ENCODE peak calls at places on chromosomes 2 and 18, in ten cellular contexts. One of them, this sample, is unnamed.

GRCh38 chr2:161681043-161681442 is 56.8 kb downstream of the SLC4A10 start:
- DNase-seq in bronchial epithelial cell: peak
- DNase-seq in fibroblast of villous mesenchyme: no peak
- DNase-seq in mammary epithelial cell: peak
- DNase-seq in AG04449: no peak
- DNase-seq in K562: no peak
- DNase-seq in MM.1S: no peak
- DNase-seq in astrocyte of the spinal cord: peak
- DNase-seq in HFFc6: no peak
- DNase-seq in NB4: no peak
- DNase-seq in this sample: no peak

GRCh38 chr2:136439277-136439676 is 321.3 kb upstream of the CXCR4 start:
- DNase-seq in bronchial epithelial cell: no peak
- DNase-seq in fibroblast of villous mesenchyme: no peak
- DNase-seq in mammary epithelial cell: no peak
- DNase-seq in AG04449: no peak
- DNase-seq in K562: no peak
- DNase-seq in MM.1S: no peak
- DNase-seq in astrocyte of the spinal cord: no peak
- DNase-seq in HFFc6: no peak
- DNase-seq in NB4: no peak
- DNase-seq in this sample: no peak

GRCh38 chr2:85852979-85853498 is 35.8 kb downstream of the ST3GAL5 start:
- DNase-seq in bronchial epithelial cell: no peak
- DNase-seq in fibroblast of villous mesenchyme: peak
- DNase-seq in mammary epithelial cell: no peak
- DNase-seq in AG04449: no peak
- DNase-seq in K562: no peak
- DNase-seq in MM.1S: no peak
- DNase-seq in astrocyte of the spinal cord: no peak
- DNase-seq in HFFc6: no peak
- DNase-seq in NB4: no peak
- DNase-seq in this sample: peak

GRCh38 chr2:13000644-13001375 is 284.1 kb downstream of the TRIB2 start:
- DNase-seq in bronchial epithelial cell: no peak
- DNase-seq in fibroblast of villous mesenchyme: no peak
- DNase-seq in mammary epithelial cell: no peak
- DNase-seq in AG04449: no peak
- DNase-seq in K562: no peak
- DNase-seq in MM.1S: no peak
- DNase-seq in astrocyte of the spinal cord: peak
- DNase-seq in HFFc6: no peak
- DNase-seq in NB4: no peak
- DNase-seq in this sample: no peak

GRCh38 chr2:58239243-58239642 is 1.9 kb downstream of the FANCL start:
- DNase-seq in bronchial epithelial cell: no peak
- DNase-seq in fibroblast of villous mesenchyme: no peak
- DNase-seq in mammary epithelial cell: no peak
- DNase-seq in AG04449: no peak
- DNase-seq in K562: no peak
- DNase-seq in MM.1S: no peak
- DNase-seq in astrocyte of the spinal cord: no peak
- DNase-seq in HFFc6: no peak
- DNase-seq in NB4: no peak
- DNase-seq in this sample: no peak

GRCh38 chr2:109507217-109507616 is 106.5 kb downstream of the SEPTIN10 start:
- DNase-seq in bronchial epithelial cell: no peak
- DNase-seq in fibroblast of villous mesenchyme: peak
- DNase-seq in mammary epithelial cell: no peak
- DNase-seq in AG04449: no peak
- DNase-seq in K562: no peak
- DNase-seq in MM.1S: peak
- DNase-seq in astrocyte of the spinal cord: no peak
- DNase-seq in HFFc6: no peak
- DNase-seq in NB4: peak
- DNase-seq in this sample: no peak

GRCh38 chr2:45919711-45920111 is 268.2 kb downstream of the PRKCE start:
- DNase-seq in bronchial epithelial cell: peak
- DNase-seq in fibroblast of villous mesenchyme: no peak
- DNase-seq in mammary epithelial cell: peak
- DNase-seq in AG04449: no peak
- DNase-seq in K562: no peak
- DNase-seq in MM.1S: no peak
- DNase-seq in astrocyte of the spinal cord: no peak
- DNase-seq in HFFc6: no peak
- DNase-seq in NB4: no peak
- DNase-seq in this sample: no peak

GRCh38 chr2:189581354-189582139 is 961 bp upstream of the SLC40A1 start:
- DNase-seq in bronchial epithelial cell: no peak
- DNase-seq in fibroblast of villous mesenchyme: no peak
- DNase-seq in mammary epithelial cell: no peak
- DNase-seq in AG04449: no peak
- DNase-seq in K562: peak
- DNase-seq in MM.1S: no peak
- DNase-seq in astrocyte of the spinal cord: no peak
- DNase-seq in HFFc6: no peak
- DNase-seq in NB4: peak
- DNase-seq in this sample: no peak

DNA sequence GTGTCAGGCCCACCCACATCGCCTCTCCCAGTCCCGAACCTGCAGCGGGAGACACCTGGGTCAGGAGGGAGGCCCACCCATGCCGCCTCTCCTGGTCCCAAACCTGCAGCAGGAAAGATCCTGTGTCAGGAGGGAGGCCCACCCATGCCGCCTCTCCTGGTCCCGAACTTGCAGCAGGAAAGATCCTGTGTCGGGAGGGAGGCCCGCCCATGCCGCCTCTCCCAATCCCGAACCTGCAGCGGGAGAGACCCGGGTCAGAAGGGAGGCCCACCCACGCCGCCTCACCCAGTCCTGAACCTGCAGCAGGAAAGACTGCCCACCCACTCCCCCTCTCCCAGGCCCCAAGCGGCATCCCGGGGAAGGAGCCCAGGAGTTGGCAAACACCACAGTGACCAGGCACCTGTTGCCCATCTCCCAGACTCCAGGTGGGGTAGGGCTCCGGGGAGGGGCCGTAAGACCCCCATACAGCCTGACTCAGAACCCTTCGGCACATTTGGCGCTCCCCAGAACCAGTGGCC is 7.8 kb downstream of the SLC66A2 start:
- DNase-seq in bronchial epithelial cell: no peak
- DNase-seq in fibroblast of villous mesenchyme: no peak
- DNase-seq in mammary epithelial cell: no peak
- DNase-seq in AG04449: no peak
- DNase-seq in K562: no peak
- DNase-seq in MM.1S: no peak
- DNase-seq in astrocyte of the spinal cord: no peak
- DNase-seq in HFFc6: no peak
- DNase-seq in NB4: no peak
- DNase-seq in this sample: no peak
- TF ChIP-seq CTCF in bronchial epithelial cell: no peak
- TF ChIP-seq CTCF in fibroblast of villous mesenchyme: no peak
- TF ChIP-seq CTCF in mammary epithelial cell: no peak
- TF ChIP-seq CTCF in AG04449: no peak
- TF ChIP-seq CTCF in K562: no peak
- TF ChIP-seq CTCF in MM.1S: no peak
- TF ChIP-seq CTCF in astrocyte of the spinal cord: no peak
- TF ChIP-seq CTCF in HFFc6: no peak
- TF ChIP-seq CTCF in NB4: no peak
- TF ChIP-seq CTCF in this sample: no peak

GRCh38 chr18:62939433-62939832 is 224.1 kb downstream of the PHLPP1 start:
- DNase-seq in bronchial epithelial cell: no peak
- DNase-seq in fibroblast of villous mesenchyme: no peak
- DNase-seq in mammary epithelial cell: no peak
- DNase-seq in AG04449: no peak
- DNase-seq in K562: no peak
- DNase-seq in MM.1S: no peak
- DNase-seq in astrocyte of the spinal cord: no peak
- DNase-seq in HFFc6: no peak
- DNase-seq in NB4: peak
- DNase-seq in this sample: no peak

GRCh38 chr18:62942578-62942977 is 227.2 kb downstream of the PHLPP1 start:
- DNase-seq in bronchial epithelial cell: peak
- DNase-seq in fibroblast of villous mesenchyme: no peak
- DNase-seq in mammary epithelial cell: peak
- DNase-seq in AG04449: no peak
- DNase-seq in K562: no peak
- DNase-seq in MM.1S: no peak
- DNase-seq in astrocyte of the spinal cord: no peak
- DNase-seq in HFFc6: no peak
- DNase-seq in NB4: no peak
- DNase-seq in this sample: no peak

GRCh38 chr18:62948788-62949187 is 233.4 kb downstream of the PHLPP1 start:
- DNase-seq in bronchial epithelial cell: no peak
- DNase-seq in fibroblast of villous mesenchyme: no peak
- DNase-seq in mammary epithelial cell: no peak
- DNase-seq in AG04449: no peak
- DNase-seq in K562: no peak
- DNase-seq in MM.1S: no peak
- DNase-seq in astrocyte of the spinal cord: no peak
- DNase-seq in HFFc6: no peak
- DNase-seq in NB4: no peak
- DNase-seq in this sample: no peak

GRCh38 chr18:62939925-62940324 is 224.6 kb downstream of the PHLPP1 start:
- DNase-seq in bronchial epithelial cell: no peak
- DNase-seq in fibroblast of villous mesenchyme: no peak
- DNase-seq in mammary epithelial cell: no peak
- DNase-seq in AG04449: no peak
- DNase-seq in K562: no peak
- DNase-seq in MM.1S: no peak
- DNase-seq in astrocyte of the spinal cord: no peak
- DNase-seq in HFFc6: no peak
- DNase-seq in NB4: peak
- DNase-seq in this sample: no peak

GRCh38 chr18:62944454-62944853 is 229.1 kb downstream of the PHLPP1 start:
- DNase-seq in bronchial epithelial cell: no peak
- DNase-seq in fibroblast of villous mesenchyme: no peak
- DNase-seq in mammary epithelial cell: no peak
- DNase-seq in AG04449: no peak
- DNase-seq in K562: peak
- DNase-seq in MM.1S: no peak
- DNase-seq in astrocyte of the spinal cord: no peak
- DNase-seq in HFFc6: no peak
- DNase-seq in NB4: no peak
- DNase-seq in this sample: no peak
- TF ChIP-seq CTCF in bronchial epithelial cell: no peak
- TF ChIP-seq CTCF in fibroblast of villous mesenchyme: peak
- TF ChIP-seq CTCF in mammary epithelial cell: no peak
- TF ChIP-seq CTCF in AG04449: no peak
- TF ChIP-seq CTCF in K562: no peak
- TF ChIP-seq CTCF in MM.1S: no peak
- TF ChIP-seq CTCF in astrocyte of the spinal cord: peak
- TF ChIP-seq CTCF in HFFc6: no peak
- TF ChIP-seq CTCF in NB4: no peak
- TF ChIP-seq CTCF in this sample: no peak

GRCh38 chr2:2036686-2037085 is 292.4 kb upstream of the PXDN start:
- DNase-seq in bronchial epithelial cell: no peak
- DNase-seq in fibroblast of villous mesenchyme: no peak
- DNase-seq in mammary epithelial cell: no peak
- DNase-seq in AG04449: no peak
- DNase-seq in K562: no peak
- DNase-seq in MM.1S: no peak
- DNase-seq in astrocyte of the spinal cord: no peak
- DNase-seq in HFFc6: no peak
- DNase-seq in NB4: no peak
- DNase-seq in this sample: no peak

GRCh38 chr2:2041256-2041824 is 289.7 kb downstream of the MYT1L start:
- DNase-seq in bronchial epithelial cell: no peak
- DNase-seq in fibroblast of villous mesenchyme: no peak
- DNase-seq in mammary epithelial cell: no peak
- DNase-seq in AG04449: no peak
- DNase-seq in K562: no peak
- DNase-seq in MM.1S: no peak
- DNase-seq in astrocyte of the spinal cord: no peak
- DNase-seq in HFFc6: no peak
- DNase-seq in NB4: no peak
- DNase-seq in this sample: no peak

GRCh38 chr2:2043394-2043793 is 287.7 kb downstream of the MYT1L start:
- DNase-seq in bronchial epithelial cell: no peak
- DNase-seq in fibroblast of villous mesenchyme: no peak
- DNase-seq in mammary epithelial cell: no peak
- DNase-seq in AG04449: no peak
- DNase-seq in K562: no peak
- DNase-seq in MM.1S: no peak
- DNase-seq in astrocyte of the spinal cord: no peak
- DNase-seq in HFFc6: no peak
- DNase-seq in NB4: no peak
- DNase-seq in this sample: no peak

GRCh38 chr2:2038746-2039530 is 292.1 kb downstream of the MYT1L start:
- DNase-seq in bronchial epithelial cell: no peak
- DNase-seq in fibroblast of villous mesenchyme: no peak
- DNase-seq in mammary epithelial cell: no peak
- DNase-seq in AG04449: no peak
- DNase-seq in K562: no peak
- DNase-seq in MM.1S: no peak
- DNase-seq in astrocyte of the spinal cord: no peak
- DNase-seq in HFFc6: no peak
- DNase-seq in NB4: no peak
- DNase-seq in this sample: no peak

DNA sequence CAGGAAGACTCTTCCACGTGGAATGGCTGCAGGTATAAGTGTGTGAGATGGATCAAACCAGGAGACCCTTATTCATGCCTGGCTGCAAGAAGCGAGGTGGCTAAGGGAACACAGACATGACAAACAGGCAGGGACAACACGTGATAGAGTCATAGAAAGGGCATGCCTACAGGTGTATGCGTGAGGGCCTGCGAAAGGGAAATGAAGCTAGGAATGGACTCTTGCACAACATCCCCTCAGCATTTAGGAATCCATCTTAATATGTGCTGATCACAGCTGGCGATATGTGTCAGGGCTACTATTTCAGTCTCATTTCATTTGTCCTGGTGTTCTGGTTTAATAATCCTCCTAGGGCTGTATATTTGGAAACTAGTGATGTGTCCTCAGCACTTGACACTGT is 291.2 kb downstream of the MYT1L start:
- DNase-seq in bronchial epithelial cell: no peak
- DNase-seq in fibroblast of villous mesenchyme: no peak
- DNase-seq in mammary epithelial cell: no peak
- DNase-seq in AG04449: no peak
- DNase-seq in K562: no peak
- DNase-seq in MM.1S: no peak
- DNase-seq in astrocyte of the spinal cord: no peak
- DNase-seq in HFFc6: no peak
- DNase-seq in NB4: no peak
- DNase-seq in this sample: no peak
- TF ChIP-seq CTCF in bronchial epithelial cell: no peak
- TF ChIP-seq CTCF in fibroblast of villous mesenchyme: no peak
- TF ChIP-seq CTCF in mammary epithelial cell: no peak
- TF ChIP-seq CTCF in AG04449: no peak
- TF ChIP-seq CTCF in K562: no peak
- TF ChIP-seq CTCF in MM.1S: no peak
- TF ChIP-seq CTCF in astrocyte of the spinal cord: no peak
- TF ChIP-seq CTCF in HFFc6: no peak
- TF ChIP-seq CTCF in NB4: no peak
- TF ChIP-seq CTCF in this sample: no peak

GRCh38 chr2:16315458-16315835 is 350.2 kb downstream of the CYRIA start:
- DNase-seq in bronchial epithelial cell: no peak
- DNase-seq in fibroblast of villous mesenchyme: no peak
- DNase-seq in mammary epithelial cell: no peak
- DNase-seq in AG04449: no peak
- DNase-seq in K562: no peak
- DNase-seq in MM.1S: no peak
- DNase-seq in astrocyte of the spinal cord: no peak
- DNase-seq in HFFc6: no peak
- DNase-seq in NB4: no peak
- DNase-seq in this sample: no peak

GRCh38 chr2:16313235-16313980 is 352.2 kb downstream of the CYRIA start:
- DNase-seq in bronchial epithelial cell: no peak
- DNase-seq in fibroblast of villous mesenchyme: no peak
- DNase-seq in mammary epithelial cell: no peak
- DNase-seq in AG04449: no peak
- DNase-seq in K562: no peak
- DNase-seq in MM.1S: no peak
- DNase-seq in astrocyte of the spinal cord: no peak
- DNase-seq in HFFc6: no peak
- DNase-seq in NB4: no peak
- DNase-seq in this sample: no peak

GRCh38 chr2:16312771-16313170 is 352.9 kb downstream of the CYRIA start:
- DNase-seq in bronchial epithelial cell: no peak
- DNase-seq in fibroblast of villous mesenchyme: no peak
- DNase-seq in mammary epithelial cell: no peak
- DNase-seq in AG04449: no peak
- DNase-seq in K562: no peak
- DNase-seq in MM.1S: no peak
- DNase-seq in astrocyte of the spinal cord: no peak
- DNase-seq in HFFc6: no peak
- DNase-seq in NB4: no peak
- DNase-seq in this sample: no peak

GRCh38 chr2:16314691-16315457 is 350.8 kb downstream of the CYRIA start:
- DNase-seq in bronchial epithelial cell: no peak
- DNase-seq in fibroblast of villous mesenchyme: no peak
- DNase-seq in mammary epithelial cell: no peak
- DNase-seq in AG04449: no peak
- DNase-seq in K562: no peak
- DNase-seq in MM.1S: no peak
- DNase-seq in astrocyte of the spinal cord: no peak
- DNase-seq in HFFc6: no peak
- DNase-seq in NB4: no peak
- DNase-seq in this sample: no peak

GRCh38 chr2:16314001-16314400 is 351.6 kb downstream of the CYRIA start:
- DNase-seq in bronchial epithelial cell: no peak
- DNase-seq in fibroblast of villous mesenchyme: no peak
- DNase-seq in mammary epithelial cell: no peak
- DNase-seq in AG04449: no peak
- DNase-seq in K562: no peak
- DNase-seq in MM.1S: no peak
- DNase-seq in astrocyte of the spinal cord: no peak
- DNase-seq in HFFc6: no peak
- DNase-seq in NB4: no peak
- DNase-seq in this sample: no peak
- TF ChIP-seq CTCF in bronchial epithelial cell: no peak
- TF ChIP-seq CTCF in fibroblast of villous mesenchyme: no peak
- TF ChIP-seq CTCF in mammary epithelial cell: no peak
- TF ChIP-seq CTCF in AG04449: no peak
- TF ChIP-seq CTCF in K562: no peak
- TF ChIP-seq CTCF in MM.1S: no peak
- TF ChIP-seq CTCF in astrocyte of the spinal cord: no peak
- TF ChIP-seq CTCF in HFFc6: no peak
- TF ChIP-seq CTCF in NB4: no peak
- TF ChIP-seq CTCF in this sample: no peak